ENCODE peak calls at places on chromosomes 12 and 14, in ten cellular contexts. One of them, this sample, is unnamed.

GRCh38 chr14:60514378-60515243 is 5.7 kb downstream of the SIX6 start:
- DNase-seq in MM.1S: no peak
- DNase-seq in hepatocyte: peak; percentile 57
- DNase-seq in mammary epithelial cell: no peak
- DNase-seq in neural progenitor cell: peak; percentile 97
- DNase-seq in endothelial cell of umbilical vein: no peak
- DNase-seq in PC-9: no peak
- DNase-seq in GM23248: peak; percentile 32
- DNase-seq in HCT116: no peak
- DNase-seq in DND-41: no peak
- DNase-seq in this sample: peak; percentile 41

GRCh38 chr14:104523546-104523935 is 56.0 kb upstream of the C14orf180 start:
- DNase-seq in HCT116: no peak
- DNase-seq in mammary epithelial cell: no peak
- DNase-seq in DND-41: no peak
- DNase-seq in MM.1S: no peak
- DNase-seq in GM23248: no peak
- DNase-seq in neural progenitor cell: no peak
- DNase-seq in endothelial cell of umbilical vein: no peak
- DNase-seq in PC-9: no peak
- DNase-seq in hepatocyte: no peak
- DNase-seq in this sample: no peak

GRCh38 chr14:28461379-28461778 is 305.2 kb upstream of the FOXG1 start:
- DNase-seq in endothelial cell of umbilical vein: no peak
- DNase-seq in hepatocyte: no peak
- DNase-seq in DND-41: no peak
- DNase-seq in neural progenitor cell: no peak
- DNase-seq in PC-9: no peak
- DNase-seq in MM.1S: no peak
- DNase-seq in HCT116: no peak
- DNase-seq in mammary epithelial cell: peak; percentile 66
- DNase-seq in GM23248: no peak
- DNase-seq in this sample: no peak

GRCh38 chr12:92078167-92079053 is 67.2 kb downstream of the BTG1 start:
- DNase-seq in DND-41: no peak
- DNase-seq in MM.1S: no peak
- DNase-seq in GM23248: peak; percentile 100
- DNase-seq in neural progenitor cell: no peak
- DNase-seq in hepatocyte: peak; percentile 53
- DNase-seq in mammary epithelial cell: peak; percentile 97
- DNase-seq in PC-9: peak; percentile 69
- DNase-seq in endothelial cell of umbilical vein: peak; percentile 42
- DNase-seq in HCT116: peak; percentile 12
- DNase-seq in this sample: no peak

GRCh38 chr14:102320033-102320660 is 601 bp downstream of the ZNF839 start:
- DNase-seq in PC-9: peak; percentile 46
- DNase-seq in endothelial cell of umbilical vein: peak; percentile 57
- DNase-seq in MM.1S: peak; percentile 14
- DNase-seq in hepatocyte: peak; percentile 63
- DNase-seq in GM23248: peak; percentile 88
- DNase-seq in mammary epithelial cell: peak; percentile 24
- DNase-seq in DND-41: peak; percentile 47
- DNase-seq in neural progenitor cell: peak; percentile 62
- DNase-seq in HCT116: no peak
- DNase-seq in this sample: no peak

GRCh38 chr12:83256581-83256980 is 569.9 kb downstream of the TMTC2 start:
- DNase-seq in mammary epithelial cell: no peak
- DNase-seq in PC-9: no peak
- DNase-seq in MM.1S: no peak
- DNase-seq in GM23248: no peak
- DNase-seq in hepatocyte: no peak
- DNase-seq in HCT116: no peak
- DNase-seq in neural progenitor cell: no peak
- DNase-seq in endothelial cell of umbilical vein: no peak
- DNase-seq in DND-41: no peak
- DNase-seq in this sample: no peak

GRCh38 chr12:10612954-10613333 is 465 bp downstream of the MAGOHB start:
- DNase-seq in neural progenitor cell: peak; percentile 38
- DNase-seq in hepatocyte: peak; percentile 10
- DNase-seq in endothelial cell of umbilical vein: no peak
- DNase-seq in MM.1S: no peak
- DNase-seq in DND-41: no peak
- DNase-seq in PC-9: no peak
- DNase-seq in GM23248: peak; percentile 39
- DNase-seq in mammary epithelial cell: no peak
- DNase-seq in HCT116: no peak
- DNase-seq in this sample: no peak

GRCh38 chr14:74407021-74407800 is 18.8 kb downstream of the SYNDIG1L start:
- DNase-seq in hepatocyte: no peak
- DNase-seq in DND-41: no peak
- DNase-seq in PC-9: no peak
- DNase-seq in endothelial cell of umbilical vein: no peak
- DNase-seq in neural progenitor cell: no peak
- DNase-seq in MM.1S: no peak
- DNase-seq in GM23248: no peak
- DNase-seq in HCT116: no peak
- DNase-seq in mammary epithelial cell: no peak
- DNase-seq in this sample: no peak

GRCh38 chr14:22099942-22100763 is 426.5 kb upstream of the OR4E1 start:
- DNase-seq in HCT116: peak; percentile 61
- DNase-seq in endothelial cell of umbilical vein: peak; percentile 85
- DNase-seq in mammary epithelial cell: peak; percentile 72
- DNase-seq in DND-41: peak; percentile 70
- DNase-seq in MM.1S: peak; percentile 65
- DNase-seq in PC-9: no peak
- DNase-seq in neural progenitor cell: peak; percentile 87
- DNase-seq in hepatocyte: peak; percentile 89
- DNase-seq in GM23248: peak; percentile 60
- DNase-seq in this sample: peak; percentile 90

GRCh38 chr12:29428630-29429029 is 47.7 kb upstream of the ERGIC2 start:
- DNase-seq in hepatocyte: peak; percentile 25
- DNase-seq in mammary epithelial cell: peak; percentile 91
- DNase-seq in PC-9: peak; percentile 76
- DNase-seq in neural progenitor cell: no peak
- DNase-seq in endothelial cell of umbilical vein: peak; percentile 65
- DNase-seq in DND-41: no peak
- DNase-seq in HCT116: peak; percentile 63
- DNase-seq in GM23248: peak; percentile 75
- DNase-seq in MM.1S: no peak
- DNase-seq in this sample: no peak

GRCh38 chr12:117025481-117026151 is 73.6 kb downstream of the TESC start:
- DNase-seq in GM23248: peak; percentile 85
- DNase-seq in hepatocyte: peak; percentile 87
- DNase-seq in PC-9: peak; percentile 51
- DNase-seq in endothelial cell of umbilical vein: peak; percentile 77
- DNase-seq in DND-41: peak; percentile 64
- DNase-seq in mammary epithelial cell: peak; percentile 44
- DNase-seq in neural progenitor cell: peak; percentile 88
- DNase-seq in HCT116: peak; percentile 29
- DNase-seq in MM.1S: peak; percentile 96
- DNase-seq in this sample: peak; percentile 68

GRCh38 chr14:36690301-36691020 is 28.8 kb downstream of the PAX9 start:
- DNase-seq in PC-9: peak; percentile 61
- DNase-seq in mammary epithelial cell: peak; percentile 27
- DNase-seq in hepatocyte: no peak
- DNase-seq in DND-41: no peak
- DNase-seq in MM.1S: no peak
- DNase-seq in HCT116: no peak
- DNase-seq in endothelial cell of umbilical vein: no peak
- DNase-seq in neural progenitor cell: no peak
- DNase-seq in GM23248: peak; percentile 14
- DNase-seq in this sample: no peak

GRCh38 chr12:26374934-26375333 is 179.6 kb downstream of the SSPN start:
- DNase-seq in hepatocyte: no peak
- DNase-seq in neural progenitor cell: no peak
- DNase-seq in DND-41: no peak
- DNase-seq in endothelial cell of umbilical vein: no peak
- DNase-seq in mammary epithelial cell: peak; percentile 10
- DNase-seq in HCT116: no peak
- DNase-seq in GM23248: no peak
- DNase-seq in PC-9: no peak
- DNase-seq in MM.1S: no peak
- DNase-seq in this sample: no peak

GRCh38 chr12:109716512-109717389 is 3.1 kb downstream of the FAM222A start:
- DNase-seq in GM23248: peak; percentile 61
- DNase-seq in HCT116: no peak
- DNase-seq in DND-41: no peak
- DNase-seq in PC-9: no peak
- DNase-seq in hepatocyte: no peak
- DNase-seq in endothelial cell of umbilical vein: no peak
- DNase-seq in MM.1S: no peak
- DNase-seq in neural progenitor cell: no peak
- DNase-seq in mammary epithelial cell: no peak
- DNase-seq in this sample: peak; percentile 31
- TF ChIP-seq EZH2 in GM23248: no peak
- TF ChIP-seq EZH2 in HCT116: no peak
- TF ChIP-seq EZH2 in DND-41: no peak
- TF ChIP-seq EZH2 in PC-9: no peak
- TF ChIP-seq EZH2 in hepatocyte: no peak
- TF ChIP-seq EZH2 in endothelial cell of umbilical vein: no peak
- TF ChIP-seq EZH2 in MM.1S: no peak
- TF ChIP-seq EZH2 in neural progenitor cell: no peak
- TF ChIP-seq EZH2 in mammary epithelial cell: no peak
- TF ChIP-seq EZH2 in this sample: no peak

DNA sequence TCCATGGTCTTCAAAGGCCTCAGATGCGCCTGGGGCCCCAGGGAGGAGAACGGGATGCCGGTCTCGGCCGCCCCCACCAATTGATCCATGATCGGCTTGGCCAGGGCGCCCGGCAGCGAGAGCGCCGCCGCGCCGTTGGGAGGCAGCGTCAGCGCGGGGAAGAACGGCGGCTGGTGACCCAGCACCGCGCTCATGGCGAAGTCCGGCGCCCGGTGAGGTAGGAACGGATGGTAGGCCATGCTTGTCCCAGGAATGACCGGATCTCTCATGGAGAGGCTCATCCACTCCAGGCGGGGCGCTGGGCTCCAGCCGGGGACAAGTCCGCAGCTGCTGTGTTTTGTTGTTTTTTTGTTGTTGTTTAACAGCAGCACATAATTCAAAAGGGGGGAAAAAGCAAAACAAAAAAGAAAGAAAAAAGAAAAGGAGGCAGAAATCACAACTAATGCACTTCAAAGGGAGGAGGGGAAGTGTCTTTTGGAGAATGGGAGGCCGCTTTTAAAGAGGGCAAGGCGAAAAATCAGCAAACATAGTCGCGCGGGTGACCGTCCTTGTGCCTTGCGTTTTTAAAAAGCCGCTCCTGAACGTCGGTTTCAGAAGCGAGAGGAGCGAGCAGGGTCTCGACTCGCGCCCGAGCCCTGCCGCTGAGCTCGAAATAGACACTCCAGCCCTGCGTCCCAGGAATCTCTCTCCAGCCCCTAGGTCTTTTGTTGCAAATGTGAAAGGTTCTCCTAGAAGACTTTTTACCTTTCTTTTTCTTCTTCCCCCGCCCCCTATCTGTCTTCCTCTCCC is 861 bp downstream of the TBX3 start:
- DNase-seq in GM23248: peak; percentile 72
- DNase-seq in PC-9: no peak
- DNase-seq in neural progenitor cell: peak; percentile 75
- DNase-seq in hepatocyte: no peak
- DNase-seq in mammary epithelial cell: peak; percentile 31
- DNase-seq in HCT116: no peak
- DNase-seq in DND-41: no peak
- DNase-seq in MM.1S: no peak
- DNase-seq in endothelial cell of umbilical vein: peak; percentile 17
- DNase-seq in this sample: no peak
- TF ChIP-seq EZH2 in GM23248: no peak
- TF ChIP-seq EZH2 in PC-9: no peak
- TF ChIP-seq EZH2 in neural progenitor cell: peak; percentile 68
- TF ChIP-seq EZH2 in hepatocyte: no peak
- TF ChIP-seq EZH2 in mammary epithelial cell: no peak
- TF ChIP-seq EZH2 in HCT116: no peak
- TF ChIP-seq EZH2 in DND-41: no peak
- TF ChIP-seq EZH2 in MM.1S: no peak
- TF ChIP-seq EZH2 in endothelial cell of umbilical vein: no peak
- TF ChIP-seq EZH2 in this sample: no peak

DNA sequence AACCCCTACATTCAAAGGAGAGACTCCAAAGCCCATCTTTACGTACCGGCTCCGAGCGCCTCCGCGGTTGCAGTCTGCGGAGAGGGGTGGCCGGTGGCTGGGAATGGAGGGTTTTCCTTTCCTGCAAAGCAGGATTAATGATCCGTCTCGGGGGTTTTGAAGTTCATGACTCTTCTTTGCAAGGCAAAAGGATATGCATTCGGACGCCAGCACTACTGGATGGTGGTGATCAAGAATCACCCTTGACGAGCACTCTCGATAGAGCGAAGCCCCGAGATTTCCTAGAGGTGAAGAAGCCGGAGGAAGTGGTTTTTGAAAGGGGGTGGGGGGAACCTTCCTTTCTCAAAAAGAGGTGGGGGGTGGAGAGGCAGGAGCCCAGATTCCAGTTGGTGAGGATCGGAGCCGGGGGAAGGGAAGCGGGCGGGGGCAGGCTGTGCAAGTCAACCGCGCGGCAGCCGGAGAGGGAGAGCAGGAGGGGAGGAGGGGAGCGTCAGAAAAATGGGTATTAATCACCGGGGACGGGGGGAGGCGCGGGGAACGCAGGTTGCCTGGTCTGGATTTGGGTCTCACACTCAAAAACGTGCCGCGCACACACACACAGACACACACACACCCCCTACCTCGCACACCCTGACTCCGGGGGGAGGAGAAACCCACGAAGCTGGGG is at the start of gene GRIN2B:
- DNase-seq in neural progenitor cell: peak; percentile 58
- DNase-seq in endothelial cell of umbilical vein: no peak
- DNase-seq in HCT116: peak; percentile 2
- DNase-seq in GM23248: no peak
- DNase-seq in PC-9: no peak
- DNase-seq in mammary epithelial cell: no peak
- DNase-seq in MM.1S: no peak
- DNase-seq in hepatocyte: peak; percentile 27
- DNase-seq in DND-41: no peak
- DNase-seq in this sample: no peak
- TF ChIP-seq EZH2 in neural progenitor cell: peak; percentile 69
- TF ChIP-seq EZH2 in endothelial cell of umbilical vein: no peak
- TF ChIP-seq EZH2 in HCT116: no peak
- TF ChIP-seq EZH2 in GM23248: peak; percentile 66
- TF ChIP-seq EZH2 in PC-9: no peak
- TF ChIP-seq EZH2 in mammary epithelial cell: peak; percentile 59
- TF ChIP-seq EZH2 in MM.1S: no peak
- TF ChIP-seq EZH2 in hepatocyte: peak; percentile 70
- TF ChIP-seq EZH2 in DND-41: no peak
- TF ChIP-seq EZH2 in this sample: no peak

DNA sequence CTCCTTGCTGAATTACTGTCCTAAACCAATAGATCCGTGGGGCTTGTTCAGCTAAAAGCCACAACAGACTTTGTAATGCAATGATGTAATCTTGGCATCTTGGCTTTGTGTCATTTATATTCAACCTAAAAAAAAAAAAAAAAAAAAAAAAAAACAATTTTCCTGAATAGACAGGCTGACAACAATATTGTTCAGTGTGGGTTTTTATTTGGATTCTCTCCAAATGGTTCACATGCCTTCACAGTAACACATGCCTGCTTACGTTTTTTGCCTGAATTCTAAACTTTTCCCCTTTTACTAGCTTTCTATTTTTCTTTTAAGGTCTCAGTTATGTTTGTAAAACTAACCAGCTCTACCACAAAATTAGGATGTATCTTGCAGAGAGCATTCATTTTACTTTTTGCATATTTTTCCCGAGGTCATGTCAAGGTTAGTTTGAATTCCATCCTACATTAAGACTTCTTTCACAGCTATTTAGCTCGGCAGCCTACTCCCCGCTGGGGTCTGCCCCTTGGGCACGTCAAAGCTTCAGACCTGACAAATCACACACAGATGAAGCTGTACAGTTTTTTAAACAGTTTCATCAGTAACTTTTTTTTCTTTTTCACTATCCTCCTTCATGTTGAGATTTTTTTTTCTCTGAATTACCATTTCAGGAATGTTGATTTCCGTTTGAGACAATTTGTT is 213.7 kb upstream of the NPAS3 start:
- DNase-seq in neural progenitor cell: no peak
- DNase-seq in mammary epithelial cell: peak; percentile 40
- DNase-seq in GM23248: peak; percentile 81
- DNase-seq in HCT116: no peak
- DNase-seq in endothelial cell of umbilical vein: no peak
- DNase-seq in MM.1S: no peak
- DNase-seq in hepatocyte: peak; percentile 4
- DNase-seq in DND-41: no peak
- DNase-seq in PC-9: no peak
- DNase-seq in this sample: no peak
- TF ChIP-seq EZH2 in neural progenitor cell: no peak
- TF ChIP-seq EZH2 in mammary epithelial cell: no peak
- TF ChIP-seq EZH2 in GM23248: no peak
- TF ChIP-seq EZH2 in HCT116: no peak
- TF ChIP-seq EZH2 in endothelial cell of umbilical vein: no peak
- TF ChIP-seq EZH2 in MM.1S: no peak
- TF ChIP-seq EZH2 in hepatocyte: no peak
- TF ChIP-seq EZH2 in DND-41: no peak
- TF ChIP-seq EZH2 in PC-9: no peak
- TF ChIP-seq EZH2 in this sample: no peak

This sample was measured in HepG2.